ENCODE peak calls at places on chromosomes 12 and 14, in six cellular contexts. L is stomach, M is colonic mucosa, Q is lower lobe of right lung, D is left ventricle myocardium inferior, N is bronchial epithelial cell. S is an unnamed sample.
A peak's percentile ranks its signal among the peaks of the same experiment; 100 is the strongest.

GRCh38 chr12:96099986-96100385 is 64.6 kb upstream of the LTA4H start:
- DNase-seq in N (no peak), L (no peak), M (no peak), Q (no peak), D (no peak), S (no peak)

GRCh38 chr14:96634896-96635295 is 132.7 kb downstream of the PAPOLA start:
- DNase-seq in M (no peak), Q (no peak), N (no peak), D (no peak), L (no peak), S (no peak)

GRCh38 chr14:104724407-104724980 is 465 bp downstream of the ADSS1 start:
- DNase-seq in D (peak; percentile 83), Q (peak; percentile 70), M (peak; percentile 63), L (peak; percentile 53), N (no peak), S (no peak)

GRCh38 chr12:51834411-51834810 is 14.1 kb downstream of the FIGNL2 start:
- DNase-seq in N (no peak), D (no peak), Q (no peak), M (no peak), L (no peak), S (no peak)

GRCh38 chr12:89880695-89881350 is 172.2 kb upstream of the ATP2B1 start:
- DNase-seq in N (no peak), D (no peak), Q (no peak), M (no peak), L (no peak), S (no peak)

GRCh38 chr12:25276199-25276937 is 25.6 kb upstream of the KRAS start:
- DNase-seq in L (peak; percentile 68), Q (no peak), D (no peak), N (peak; percentile 95), M (peak; percentile 69), S (peak; percentile 67)

GRCh38 chr14:89921896-89922548 is 32.5 kb downstream of the EFCAB11 start:
- DNase-seq in N (peak; percentile 85), Q (no peak), M (no peak), L (no peak), D (no peak), S (peak; percentile 34)

GRCh38 chr12:99250091-99250490 is 397.5 kb upstream of the GARIN6 start:
- DNase-seq in Q (no peak), N (no peak), D (no peak), L (no peak), M (no peak), S (no peak)

GRCh38 chr12:69007166-69007857 is 74.3 kb upstream of the CPM start:
- DNase-seq in L (peak; percentile 29), Q (no peak), N (peak; percentile 92), M (peak; percentile 62), D (no peak), S (peak; percentile 48)

GRCh38 chr12:18250313-18250916 is 10.9 kb upstream of the PIK3C2G start:
- DNase-seq in Q (no peak), L (no peak), M (peak; percentile 38), D (no peak), N (peak; percentile 67), S (peak; percentile 26)

GRCh38 chr14:95265106-95266094 is 54.3 kb downstream of the CLMN start:
- DNase-seq in Q (no peak), D (no peak), N (peak; percentile 100), M (peak; percentile 79), L (peak; percentile 63), S (peak; percentile 100)

GRCh38 chr12:127716181-127716580 is 550.8 kb upstream of the TMEM132C start:
- DNase-seq in D (no peak), M (no peak), Q (no peak), N (no peak), L (no peak), S (no peak)

GRCh38 chr12:39272934-39273770 is 169.8 kb downstream of the KIF21A start:
- DNase-seq in L (no peak), M (peak; percentile 45), D (no peak), Q (no peak), N (peak; percentile 54), S (no peak)

GRCh38 chr14:49612251-49612650 is 8.2 kb downstream of the RPL36AL start:
- DNase-seq in D (no peak), L (no peak), Q (no peak), M (no peak), N (no peak), S (no peak)

GRCh38 chr12:81360916-81361315 is 283.0 kb downstream of the ACSS3 start:
- DNase-seq in D (no peak), L (no peak), Q (no peak), N (no peak), M (no peak), S (no peak)

GRCh38 chr12:54383041-54383609 is 1.4 kb downstream of the ZNF385A start:
- DNase-seq in L (no peak), M (no peak), Q (no peak), N (peak; percentile 99), D (no peak), S (peak; percentile 56)

GRCh38 chr14:75303415-75303814 is 24.8 kb downstream of the FOS start:
- DNase-seq in L (peak; percentile 80), Q (peak; percentile 70), M (peak; percentile 65), N (peak; percentile 58), D (peak; percentile 47), S (no peak)

GRCh38 chr12:27545666-27546065 is 21.7 kb downstream of the PPFIBP1 start:
- DNase-seq in Q (no peak), N (no peak), M (no peak), L (no peak), D (no peak), S (no peak)

GRCh38 chr14:104356738-104357688 is 218.6 kb downstream of the KIF26A start:
- DNase-seq in D (no peak), N (no peak), M (no peak), L (no peak), Q (no peak), S (no peak)

GRCh38 chr14:24337824-24338175 is 2.0 kb downstream of the RIPK3 start:
- DNase-seq in D (no peak), N (no peak), Q (no peak), L (no peak), M (no peak), S (no peak)

GRCh38 chr14:24339284-24340151 is at the start of gene RIPK3:
- DNase-seq in Q (peak; percentile 87), L (peak; percentile 80), D (peak; percentile 47), M (peak; percentile 93), N (peak; percentile 46), S (no peak)

GRCh38 chr14:24337144-24337823 is 2.4 kb upstream of the ADCY4 start:
- DNase-seq in D (no peak), L (no peak), Q (no peak), N (no peak), M (no peak), S (no peak)

GRCh38 chr14:24340606-24341005 is 815 bp upstream of the RIPK3 start:
- DNase-seq in D (no peak), Q (no peak), M (no peak), L (no peak), N (no peak), S (no peak)

GRCh38 chr14:24338843-24339242 is 948 bp downstream of the RIPK3 start:
- DNase-seq in L (no peak), M (no peak), D (no peak), N (no peak), Q (no peak), S (no peak)
- H3K4me3 ChIP-seq in L (peak overlapping the region; percentile 51), M (peak overlapping the region; percentile 66), D (peak overlapping the region; percentile 67), N (no peak overlapping the region), Q (peak overlapping the region; percentile 69), S (no peak overlapping the region)

DNA sequence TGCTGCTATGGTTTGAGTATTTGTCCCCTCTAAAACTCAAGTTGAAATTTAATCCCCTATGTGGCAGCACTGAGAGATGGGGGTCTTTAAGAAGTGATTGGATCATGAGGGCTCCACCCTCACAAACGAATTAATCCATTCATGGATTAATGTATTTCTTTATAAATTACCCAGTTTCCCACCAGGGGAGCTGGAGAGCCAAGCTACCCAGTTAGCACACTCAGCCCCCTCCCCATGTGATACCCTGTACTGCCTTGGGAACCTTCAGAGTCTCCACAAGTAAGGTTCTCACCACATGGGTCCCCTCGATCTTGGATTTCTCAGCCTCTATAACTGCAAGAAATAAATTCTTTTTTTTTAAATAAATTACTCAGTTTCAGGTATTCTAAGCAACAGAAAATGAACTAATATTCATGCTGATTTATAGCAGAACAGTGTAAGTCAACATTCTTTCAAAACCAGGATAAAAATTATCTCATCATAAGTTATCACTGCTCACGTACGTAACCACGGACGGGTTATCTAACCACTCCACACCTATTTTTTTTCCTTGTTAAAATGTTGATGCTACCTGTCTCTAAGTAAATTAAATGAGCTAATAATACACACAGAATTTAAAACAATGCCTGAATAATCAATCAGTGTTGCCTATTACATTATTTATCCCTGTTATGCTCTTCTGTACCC is 3.6 kb downstream of the NAP1L1 start:
- DNase-seq in D (no peak), N (no peak), Q (no peak), L (no peak), M (no peak), S (no peak)
- TF ChIP-seq CTCF in D (no peak), N (peak; percentile 3), Q (no peak), L (no peak), M (no peak), S (peak; percentile 37)

GRCh38 chr12:101485015-101485414 is 9.9 kb downstream of the SPIC start:
- DNase-seq in Q (no peak), L (no peak), D (no peak), M (no peak), N (no peak), S (no peak)
- H3K36me3 ChIP-seq in Q (no peaks in the 10 kb centered on the region), L (no peaks in the 10 kb centered on the region), D (no peaks in the 10 kb centered on the region), M (no peaks in the 10 kb centered on the region), N (no peaks in the 10 kb centered on the region), S (no peaks in the 10 kb centered on the region)

DNA sequence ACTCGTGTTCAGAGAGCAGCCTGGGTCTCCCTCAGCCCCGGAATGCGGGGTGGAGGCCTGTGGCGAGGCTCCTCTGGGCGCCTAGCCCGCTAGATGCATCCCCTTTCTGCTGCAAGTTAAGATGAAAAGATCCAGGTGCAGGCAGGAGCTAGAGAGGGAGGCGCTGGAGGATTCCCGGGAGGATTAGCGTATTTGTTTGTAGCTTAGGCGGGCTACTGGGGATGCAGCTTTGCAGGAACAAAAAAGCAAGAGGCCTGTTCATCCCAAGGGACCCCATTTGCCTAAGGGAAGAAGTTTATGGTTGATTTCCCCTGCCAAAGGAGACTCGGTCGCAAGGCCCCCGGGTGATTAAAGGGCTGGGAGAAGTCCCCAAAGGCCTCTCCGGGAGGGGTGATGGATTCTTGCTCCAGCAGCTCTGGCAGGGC is 818 bp downstream of the CCDC177 start:
- DNase-seq in M (no peak), L (no peak), Q (no peak), N (no peak), D (no peak), S (no peak)
- H3K4me3 ChIP-seq in M (peak overlapping the region; percentile 1), L (no peak overlapping the region), Q (peak overlapping the region; percentile 35), N (no peak overlapping the region), D (peak overlapping the region; percentile 66), S (no peak overlapping the region)

DNA sequence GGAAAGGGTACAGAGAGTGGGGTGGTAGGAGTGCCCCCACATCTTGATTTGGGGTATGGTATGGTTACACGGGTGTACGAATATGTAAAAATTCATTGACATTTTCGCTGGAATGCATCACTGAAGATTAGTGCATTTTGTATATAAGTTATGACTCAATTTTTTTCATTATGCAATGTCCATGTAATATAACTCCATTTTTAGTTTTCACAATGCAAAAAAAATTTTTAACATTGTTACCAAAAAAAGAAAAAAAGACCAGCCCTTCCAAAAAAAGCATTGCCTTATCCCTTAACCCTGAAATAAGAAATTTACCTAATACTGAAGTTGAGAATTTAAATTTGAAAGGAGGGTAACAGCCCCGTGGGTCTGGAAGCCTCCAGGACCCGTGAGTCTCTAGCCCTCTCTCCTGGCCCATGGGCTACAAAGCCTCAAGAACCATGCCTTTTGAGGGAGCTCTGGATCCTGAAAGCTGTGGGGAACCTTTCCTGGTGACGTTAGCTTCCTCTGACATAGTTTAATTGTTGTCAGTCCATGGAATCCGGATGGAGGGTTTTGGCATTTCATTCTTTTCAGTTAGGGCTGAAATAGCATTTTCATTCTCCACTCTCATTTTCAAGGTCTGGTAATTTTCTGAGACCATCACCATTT is 55.6 kb upstream of the ACTN1 start:
- DNase-seq in Q (no peak), N (no peak), L (no peak), M (no peak), D (no peak), S (no peak)
- TF ChIP-seq CTCF in Q (no peak), N (no peak), L (no peak), M (no peak), D (no peak), S (no peak)

S was measured in kidney epithelial cell.